ENCODE peak calls at places on chromosomes 6 and 20, in eight cellular contexts. Z, U, Y, C, S, P, G and I are unnamed samples.

GRCh38 chr6:130018292-130018829 is at the start of gene L3MBTL3:
- DNase-seq in C (peak), U (peak), G (peak), P (no peak), Y (peak), S (peak), Z (peak), I (peak)

GRCh38 chr6:55100729-55101128 is 73.6 kb upstream of the HCRTR2 start:
- DNase-seq in Z (no peak), G (no peak), S (no peak), U (no peak), P (no peak), C (no peak), Y (no peak), I (no peak)

GRCh38 chr6:156166093-156166492 is 611.1 kb upstream of the ARID1B start:
- DNase-seq in Y (no peak), U (no peak), C (no peak), P (no peak), G (no peak), Z (no peak), S (no peak), I (no peak)

GRCh38 chr20:43467589-43467988 is 9.9 kb downstream of the SRSF6 start:
- DNase-seq in Z (no peak), P (no peak), S (no peak), Y (no peak), G (no peak), U (no peak), C (no peak), I (no peak)

GRCh38 chr6:93079061-93079460 is 340.3 kb downstream of the EPHA7 start:
- DNase-seq in Y (no peak), Z (no peak), P (no peak), U (no peak), G (no peak), C (no peak), S (no peak), I (no peak)

GRCh38 chr6:44898296-44898930 is 429.7 kb upstream of the RUNX2 start:
- DNase-seq in U (no peak), P (no peak), Y (no peak), Z (no peak), G (no peak), C (peak), S (no peak), I (peak)

GRCh38 chr6:101401792-101402617 is 8.5 kb downstream of the GRIK2 start:
- DNase-seq in Z (no peak), G (peak), S (no peak), C (peak), Y (no peak), P (no peak), U (peak), I (peak)

GRCh38 chr20:25073544-25073943 is 8.4 kb downstream of the VSX1 start:
- DNase-seq in Z (no peak), S (peak), C (peak), U (no peak), G (no peak), Y (no peak), P (no peak), I (no peak)

GRCh38 chr20:63536241-63536977 is 767 bp downstream of the PTK6 start:
- DNase-seq in Z (no peak), U (no peak), C (no peak), S (no peak), P (no peak), Y (peak), G (peak), I (peak)

GRCh38 chr6:37618916-37619605 is 78.6 kb downstream of the MDGA1 start:
- DNase-seq in S (no peak), P (no peak), Y (no peak), U (no peak), G (no peak), Z (no peak), C (no peak), I (no peak)

GRCh38 chr6:108363756-108364356 is 69.0 kb downstream of the AFG1L start:
- DNase-seq in G (no peak), Y (no peak), C (no peak), P (no peak), Z (no peak), S (no peak), U (no peak), I (no peak)

GRCh38 chr6:107154131-107154906 is 39.0 kb upstream of the BEND3 start:
- DNase-seq in Z (peak), S (no peak), U (peak), Y (no peak), G (peak), P (no peak), C (no peak), I (no peak)

GRCh38 chr6:152952866-152953509 is 29.9 kb downstream of the FBXO5 start:
- DNase-seq in P (no peak), Y (peak), C (no peak), Z (peak), G (peak), S (peak), U (no peak), I (peak)

GRCh38 chr20:22106308-22106938 is 401.0 kb downstream of the PAX1 start:
- DNase-seq in Z (peak), Y (peak), C (no peak), P (no peak), U (no peak), S (no peak), G (peak), I (no peak)

GRCh38 chr6:148513145-148514071 is 170.8 kb downstream of the SASH1 start:
- DNase-seq in G (no peak), Z (no peak), P (no peak), C (no peak), S (no peak), U (no peak), Y (no peak), I (peak)

GRCh38 chr20:41004561-41005360 is 23.9 kb upstream of the TOP1 start:
- DNase-seq in Y (no peak), U (no peak), P (no peak), C (no peak), G (no peak), S (no peak), Z (no peak), I (peak)

GRCh38 chr6:56877922-56878321 is 77.0 kb upstream of the BEND6 start:
- DNase-seq in U (no peak), Z (no peak), G (no peak), C (no peak), P (no peak), S (no peak), Y (no peak), I (no peak)

GRCh38 chr20:57294558-57294957 is 28.1 kb upstream of the BMP7 start:
- DNase-seq in S (no peak), Z (peak), Y (no peak), G (no peak), C (no peak), P (no peak), U (no peak), I (no peak)

GRCh38 chr6:31007694-31008093 is 2.6 kb upstream of the MUC22 start:
- DNase-seq in Z (no peak), P (no peak), S (no peak), G (no peak), U (no peak), C (no peak), Y (peak), I (peak)

GRCh38 chr20:63639093-63639860 is 12.4 kb upstream of the GMEB2 start:
- DNase-seq in Z (no peak), Y (no peak), G (no peak), C (no peak), S (no peak), P (no peak), U (no peak), I (no peak)

GRCh38 chr6:170293881-170294755 is 3.2 kb upstream of the DLL1 start:
- DNase-seq in Z (no peak), C (no peak), U (no peak), G (peak), S (no peak), Y (no peak), P (no peak), I (no peak)

DNA sequence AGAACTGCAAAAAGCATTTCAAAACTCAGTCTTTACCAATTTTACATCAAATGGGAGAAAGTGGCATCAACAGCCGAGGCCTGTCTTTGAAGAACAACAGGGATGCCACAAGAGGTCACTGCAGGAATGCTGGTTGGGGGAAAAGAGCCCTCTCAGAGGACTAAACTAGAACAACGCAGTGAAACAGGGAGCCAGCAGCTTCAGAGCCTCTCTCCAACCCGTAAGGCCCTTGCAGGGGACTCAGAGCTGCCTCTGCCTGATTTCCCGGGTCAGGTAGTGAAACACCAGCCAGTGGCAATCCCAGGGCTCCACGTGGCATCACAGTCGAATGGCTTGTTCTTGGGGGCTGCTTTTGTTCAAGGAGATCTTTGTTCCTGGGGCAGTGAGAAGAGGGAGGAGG is 55.0 kb upstream of the KCNK16 start:
- DNase-seq in C (peak), Y (peak), G (peak), P (no peak), U (peak), Z (peak), S (peak), I (peak)
- TF ChIP-seq USF2 in C (no peak), Y (no peak), G (no peak), P (no peak), U (no peak), Z (no peak), S (no peak), I (no peak)

DNA sequence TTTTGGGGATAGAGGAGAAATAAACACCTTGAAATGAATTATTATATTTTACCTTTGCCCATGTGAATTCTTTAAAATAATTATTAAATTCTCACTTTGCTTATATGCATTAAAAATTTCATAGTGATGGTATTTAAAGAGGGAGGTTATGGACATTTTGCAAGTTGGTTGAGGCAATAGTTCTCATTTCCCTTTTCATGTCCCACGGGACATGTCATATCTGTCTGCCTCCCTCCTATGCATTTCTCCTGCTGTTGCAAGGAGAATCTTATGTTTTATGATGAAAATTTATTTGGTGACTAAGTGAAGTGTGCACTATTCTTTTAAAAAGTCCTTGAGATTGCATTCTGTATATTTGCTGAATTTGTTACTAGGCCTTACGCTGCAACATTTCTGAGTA is 67.2 kb downstream of the UTRN start:
- DNase-seq in S (no peak), C (no peak), Y (no peak), Z (no peak), U (no peak), G (no peak), P (no peak), I (no peak)
- TF ChIP-seq USF2 in S (no peak), C (no peak), Y (no peak), Z (no peak), U (no peak), G (no peak), P (no peak), I (no peak)

DNA sequence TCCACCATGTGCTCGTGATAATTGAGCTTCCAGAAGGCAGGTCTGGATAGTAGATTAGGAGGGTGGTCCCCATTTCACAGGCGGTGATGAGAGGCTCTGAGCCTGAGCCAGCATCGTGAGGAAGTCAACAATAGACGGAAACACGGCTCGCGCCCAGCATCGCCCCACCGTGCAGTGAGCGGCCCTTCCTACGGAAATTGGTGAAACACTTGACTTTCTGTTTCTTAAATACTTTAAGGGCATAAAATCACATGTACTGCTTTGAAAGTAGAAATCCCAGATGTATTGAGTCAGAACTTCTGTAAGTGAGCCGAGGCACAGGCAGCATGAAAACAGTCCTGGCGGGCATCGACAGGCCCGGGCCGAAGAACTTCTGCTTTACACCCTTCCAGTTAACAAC is 4.3 kb upstream of the KIF25 start:
- DNase-seq in G (no peak), C (peak), Z (no peak), Y (no peak), S (no peak), U (no peak), P (no peak), I (no peak)
- TF ChIP-seq USF2 in G (no peak), C (no peak), Z (no peak), Y (no peak), S (no peak), U (no peak), P (no peak), I (no peak)

GRCh38 chr6:49423817-49424216 is 39.2 kb downstream of the MMUT start:
- DNase-seq in Z (no peak), U (no peak), C (no peak), P (no peak), Y (peak), G (peak), S (no peak), I (no peak)
- TF ChIP-seq USF2 in Z (no peak), U (no peak), C (no peak), P (no peak), Y (no peak), G (no peak), S (no peak), I (no peak)

GRCh38 chr6:12289655-12290489 is at the start of gene EDN1:
- DNase-seq in Y (peak), C (peak), S (peak), P (peak), U (peak), Z (peak), G (peak), I (peak)
- TF ChIP-seq USF2 in Y (no peak), C (no peak), S (no peak), P (no peak), U (no peak), Z (no peak), G (no peak), I (no peak)

GRCh38 chr6:138622967-138623366 is 123.7 kb upstream of the NHSL1 start:
- DNase-seq in G (no peak), C (no peak), U (no peak), P (no peak), S (no peak), Y (no peak), Z (no peak), I (no peak)
- TF ChIP-seq USF2 in G (no peak), C (no peak), U (no peak), P (no peak), S (no peak), Y (no peak), Z (no peak), I (no peak)

GRCh38 chr20:1894471-1894950 is 696 bp upstream of the SIRPA start:
- DNase-seq in C (no peak), Z (no peak), U (peak), Y (peak), S (peak), P (no peak), G (peak), I (peak)
- TF ChIP-seq USF2 in C (no peak), Z (no peak), U (no peak), Y (no peak), S (no peak), P (no peak), G (no peak), I (no peak)

DNA sequence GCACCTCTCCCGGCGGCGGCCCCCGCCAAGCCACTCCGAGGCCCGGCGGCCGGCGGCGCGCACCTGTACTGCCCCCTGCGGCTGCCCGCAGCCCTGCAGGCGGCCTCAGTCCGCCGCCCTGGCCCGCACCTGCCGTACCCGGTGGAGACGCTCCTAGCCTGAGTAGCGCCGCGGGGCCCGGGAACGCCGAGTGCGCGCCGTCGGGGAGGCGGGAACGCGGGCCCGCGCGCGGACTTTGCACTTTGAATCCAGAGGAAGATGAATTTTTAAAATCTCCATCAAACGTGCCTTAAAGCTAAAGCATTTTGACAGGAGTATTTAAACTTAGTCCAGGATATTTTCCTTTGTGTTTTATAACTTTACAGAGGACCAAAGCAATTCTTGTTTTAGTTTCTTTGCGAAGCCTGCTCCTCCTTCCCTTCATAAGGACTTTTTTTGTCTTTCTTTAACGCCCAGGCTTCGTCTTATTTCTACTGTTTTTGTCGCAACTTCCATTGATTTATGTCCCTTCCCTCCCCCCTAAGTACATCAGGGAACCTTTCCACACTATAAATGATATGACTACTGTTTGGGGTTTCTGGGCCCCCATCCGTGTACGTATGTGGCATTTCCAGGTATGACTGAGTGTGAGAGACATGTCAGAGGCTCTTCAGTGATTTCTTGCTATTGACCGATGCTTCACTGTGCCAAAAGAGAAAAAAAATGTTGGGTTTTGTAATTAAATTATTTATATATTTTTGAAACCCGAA is 2.0 kb downstream of the FOXQ1 start:
- DNase-seq in P (no peak), S (no peak), U (peak), C (peak), G (peak), Y (no peak), Z (peak), I (no peak)
- TF ChIP-seq USF2 in P (no peak), S (no peak), U (no peak), C (no peak), G (no peak), Y (no peak), Z (no peak), I (no peak)

DNA sequence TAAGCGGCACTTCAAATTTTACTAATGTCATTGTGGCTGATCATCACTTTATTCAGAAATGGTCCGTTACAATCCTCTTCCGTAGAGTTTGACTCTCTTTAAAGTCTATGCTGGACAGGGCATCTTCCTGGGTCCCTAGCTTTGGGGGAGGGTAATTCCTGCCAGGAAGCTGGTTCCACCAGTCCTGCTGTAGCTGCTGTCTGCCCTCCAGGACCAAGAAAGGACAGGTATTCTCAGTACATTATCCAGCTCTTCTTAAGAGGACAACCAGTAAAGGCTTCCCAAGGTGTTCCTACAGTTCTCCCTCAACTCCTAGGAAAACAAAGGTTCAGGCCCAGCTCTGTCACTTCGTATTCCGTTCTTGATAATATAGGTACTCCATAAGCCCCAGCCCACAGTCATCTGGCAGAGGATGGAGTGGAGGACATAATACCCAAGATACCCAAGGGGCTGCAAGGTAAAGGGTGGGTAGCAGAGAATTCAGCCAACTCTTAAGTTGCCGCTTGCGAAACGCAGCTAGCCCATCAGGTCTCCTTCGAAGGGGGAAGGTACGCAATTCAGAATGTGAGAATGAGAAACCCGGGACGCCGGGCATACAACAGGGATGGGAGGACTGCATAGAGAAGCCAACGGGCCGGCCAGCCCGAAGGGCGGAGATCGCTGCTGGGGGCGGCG is 1.3 kb downstream of the CDK19 start:
- DNase-seq in U (no peak), P (no peak), S (peak), Z (no peak), C (no peak), G (peak), Y (peak), I (no peak)
- TF ChIP-seq USF2 in U (no peak), P (no peak), S (no peak), Z (no peak), C (no peak), G (no peak), Y (no peak), I (no peak)

GRCh38 chr20:23387118-23387443 is 25.1 kb downstream of the GZF1 start:
- DNase-seq in C (no peak), Z (no peak), P (no peak), Y (no peak), G (no peak), S (no peak), U (no peak), I (no peak)

GRCh38 chr20:23391707-23392310 is 29.5 kb downstream of the NAPB start:
- DNase-seq in Y (no peak), C (no peak), Z (no peak), S (no peak), G (no peak), U (no peak), P (no peak), I (no peak)

DNA sequence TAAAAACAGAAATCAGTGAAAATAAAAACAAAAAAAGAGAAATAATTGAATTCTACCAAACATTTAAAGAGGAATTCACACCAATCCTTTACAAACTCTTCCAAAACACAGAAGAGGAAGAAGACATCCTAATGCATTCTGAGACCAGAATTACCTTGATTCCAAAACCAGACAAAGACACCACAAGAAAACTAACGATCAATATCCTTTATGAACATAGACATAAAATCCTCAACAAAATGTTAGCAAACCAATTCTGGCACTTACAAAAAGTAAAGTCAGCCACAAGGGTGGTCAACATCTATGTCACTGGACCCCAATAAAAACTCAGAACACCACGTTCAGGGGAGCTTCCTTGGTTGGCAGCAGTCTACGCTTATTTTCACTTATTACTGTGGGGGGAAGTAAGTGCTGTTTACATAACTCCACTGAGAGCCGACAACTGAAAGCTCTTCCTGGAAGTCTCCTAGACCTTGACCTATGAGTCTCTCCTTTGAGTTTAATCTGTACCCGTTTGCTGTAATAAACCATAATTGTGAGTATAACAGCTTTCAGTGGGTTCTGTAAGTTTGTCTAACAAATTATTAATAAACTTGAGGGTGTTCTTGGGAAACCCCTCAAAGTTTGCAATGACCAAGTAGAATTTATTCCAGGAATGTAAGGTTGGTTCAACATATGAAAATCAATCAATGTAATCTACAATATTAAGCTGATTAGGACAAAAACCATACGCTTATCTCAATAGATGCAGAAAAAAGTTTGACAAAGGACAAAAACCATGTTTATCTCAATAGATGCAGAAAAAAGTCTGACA is 24.5 kb downstream of the GZF1 start:
- DNase-seq in G (no peak), U (no peak), P (no peak), Y (no peak), Z (peak), S (no peak), C (no peak), I (no peak)
- TF ChIP-seq USF2 in G (no peak), U (no peak), P (no peak), Y (no peak), Z (no peak), S (no peak), C (no peak), I (no peak)